ENCODE peak calls at places on chromosome 9, in six cellular contexts. One of them, this sample, is unnamed.

GRCh38 chr9:105681724-105682123 is 12.6 kb upstream of the TMEM38B start:
- DNase-seq in H9: no peak
- DNase-seq in IMR-90: peak; percentile 86
- DNase-seq in H1: no peak
- DNase-seq in trophoblast cell: no peak
- DNase-seq in neuronal stem cell: no peak
- DNase-seq in this sample: peak; percentile 88

GRCh38 chr9:116303270-116303904 is 149.8 kb downstream of the PAPPA start:
- DNase-seq in H9: no peak
- DNase-seq in IMR-90: no peak
- DNase-seq in H1: no peak
- DNase-seq in trophoblast cell: no peak
- DNase-seq in neuronal stem cell: no peak
- DNase-seq in this sample: no peak

GRCh38 chr9:97243606-97244005 is 63.9 kb upstream of the CCDC180 start:
- DNase-seq in H9: no peak
- DNase-seq in IMR-90: no peak
- DNase-seq in H1: no peak
- DNase-seq in trophoblast cell: peak; percentile 30
- DNase-seq in neuronal stem cell: no peak
- DNase-seq in this sample: no peak

GRCh38 chr9:70658765-70659164 is 244.3 kb upstream of the KLF9 start:
- DNase-seq in H9: no peak
- DNase-seq in IMR-90: no peak
- DNase-seq in H1: no peak
- DNase-seq in trophoblast cell: no peak
- DNase-seq in neuronal stem cell: no peak
- DNase-seq in this sample: no peak

GRCh38 chr9:16421534-16421933 is 448.9 kb downstream of the BNC2 start:
- DNase-seq in H9: peak; percentile 42
- DNase-seq in IMR-90: peak; percentile 24
- DNase-seq in H1: no peak
- DNase-seq in trophoblast cell: no peak
- DNase-seq in neuronal stem cell: no peak
- DNase-seq in this sample: peak; percentile 40

GRCh38 chr9:87387351-87388055 is 110.2 kb upstream of the DAPK1 start:
- DNase-seq in H9: no peak
- DNase-seq in IMR-90: no peak
- DNase-seq in H1: no peak
- DNase-seq in trophoblast cell: peak; percentile 70
- DNase-seq in neuronal stem cell: no peak
- DNase-seq in this sample: no peak

GRCh38 chr9:122334916-122335315 is 35.9 kb upstream of the PTGS1 start:
- DNase-seq in H9: no peak
- DNase-seq in IMR-90: peak; percentile 56
- DNase-seq in H1: no peak
- DNase-seq in trophoblast cell: no peak
- DNase-seq in neuronal stem cell: no peak
- DNase-seq in this sample: no peak

GRCh38 chr9:129362287-129363098 is 184.4 kb upstream of the IER5L start:
- DNase-seq in H9: no peak
- DNase-seq in IMR-90: no peak
- DNase-seq in H1: no peak
- DNase-seq in trophoblast cell: peak; percentile 77
- DNase-seq in neuronal stem cell: no peak
- DNase-seq in this sample: no peak

GRCh38 chr9:127936347-127936852 is 1.3 kb downstream of the DPM2 start:
- DNase-seq in H9: no peak
- DNase-seq in IMR-90: no peak
- DNase-seq in H1: no peak
- DNase-seq in trophoblast cell: no peak
- DNase-seq in neuronal stem cell: no peak
- DNase-seq in this sample: no peak

GRCh38 chr9:98488578-98489312 is 220.0 kb downstream of the GABBR2 start:
- DNase-seq in H9: no peak
- DNase-seq in IMR-90: peak; percentile 98
- DNase-seq in H1: peak; percentile 21
- DNase-seq in trophoblast cell: peak; percentile 85
- DNase-seq in neuronal stem cell: no peak
- DNase-seq in this sample: peak; percentile 90

GRCh38 chr9:108463927-108464606 is 391.7 kb downstream of the ACTL7B start:
- DNase-seq in H9: no peak
- DNase-seq in IMR-90: no peak
- DNase-seq in H1: no peak
- DNase-seq in trophoblast cell: no peak
- DNase-seq in neuronal stem cell: no peak
- DNase-seq in this sample: no peak

GRCh38 chr9:114592356-114592755 is 4.8 kb downstream of the ATP6V1G1 start:
- DNase-seq in H9: no peak
- DNase-seq in IMR-90: peak; percentile 49
- DNase-seq in H1: no peak
- DNase-seq in trophoblast cell: no peak
- DNase-seq in neuronal stem cell: no peak
- DNase-seq in this sample: peak; percentile 29

GRCh38 chr9:89814340-89815040 is 209.7 kb downstream of the GADD45G start:
- DNase-seq in H9: no peak
- DNase-seq in IMR-90: peak; percentile 3
- DNase-seq in H1: no peak
- DNase-seq in trophoblast cell: no peak
- DNase-seq in neuronal stem cell: no peak
- DNase-seq in this sample: peak; percentile 81

GRCh38 chr9:108743901-108744371 is 111.8 kb downstream of the ACTL7B start:
- DNase-seq in H9: no peak
- DNase-seq in IMR-90: no peak
- DNase-seq in H1: no peak
- DNase-seq in trophoblast cell: peak; percentile 71
- DNase-seq in neuronal stem cell: peak; percentile 60
- DNase-seq in this sample: no peak

GRCh38 chr9:120265791-120266190 is 314.2 kb downstream of the CDK5RAP2 start:
- DNase-seq in H9: no peak
- DNase-seq in IMR-90: no peak
- DNase-seq in H1: no peak
- DNase-seq in trophoblast cell: no peak
- DNase-seq in neuronal stem cell: no peak
- DNase-seq in this sample: no peak

GRCh38 chr9:95953986-95954385 is 78.5 kb downstream of the ERCC6L2 start:
- DNase-seq in H9: no peak
- DNase-seq in IMR-90: no peak
- DNase-seq in H1: no peak
- DNase-seq in trophoblast cell: no peak
- DNase-seq in neuronal stem cell: no peak
- DNase-seq in this sample: no peak

GRCh38 chr9:77588319-77588937 is 59.7 kb downstream of the GNA14 start:
- DNase-seq in H9: no peak
- DNase-seq in IMR-90: peak; percentile 89
- DNase-seq in H1: no peak
- DNase-seq in trophoblast cell: peak; percentile 32
- DNase-seq in neuronal stem cell: peak; percentile 8
- DNase-seq in this sample: peak; percentile 85

GRCh38 chr9:127278372-127278771 is 13.8 kb downstream of the GARNL3 start:
- DNase-seq in H9: no peak
- DNase-seq in IMR-90: no peak
- DNase-seq in H1: no peak
- DNase-seq in trophoblast cell: peak; percentile 14
- DNase-seq in neuronal stem cell: no peak
- DNase-seq in this sample: no peak

GRCh38 chr9:137057545-137057944 is 3.7 kb upstream of the ENTPD2 start:
- DNase-seq in H9: no peak
- DNase-seq in IMR-90: no peak
- DNase-seq in H1: no peak
- DNase-seq in trophoblast cell: no peak
- DNase-seq in neuronal stem cell: no peak
- DNase-seq in this sample: no peak

GRCh38 chr9:36870960-36871359 is 163.1 kb downstream of the PAX5 start:
- DNase-seq in H9: no peak
- DNase-seq in IMR-90: no peak
- DNase-seq in H1: no peak
- DNase-seq in trophoblast cell: no peak
- DNase-seq in neuronal stem cell: no peak
- DNase-seq in this sample: no peak

GRCh38 chr9:17003576-17004240 is 131.1 kb upstream of the CNTLN start:
- DNase-seq in H9: no peak
- DNase-seq in IMR-90: peak; percentile 83
- DNase-seq in H1: no peak
- DNase-seq in trophoblast cell: no peak
- DNase-seq in neuronal stem cell: no peak
- DNase-seq in this sample: peak; percentile 33

GRCh38 chr9:89896806-89897340 is 292.1 kb downstream of the GADD45G start:
- DNase-seq in H9: no peak
- DNase-seq in IMR-90: no peak
- DNase-seq in H1: no peak
- DNase-seq in trophoblast cell: no peak
- DNase-seq in neuronal stem cell: no peak
- DNase-seq in this sample: no peak

GRCh38 chr9:36488322-36488838 is 84.3 kb upstream of the MELK start:
- DNase-seq in H9: no peak
- DNase-seq in IMR-90: no peak
- DNase-seq in H1: no peak
- DNase-seq in trophoblast cell: no peak
- DNase-seq in neuronal stem cell: no peak
- DNase-seq in this sample: no peak

GRCh38 chr9:120443489-120443888 is 136.5 kb downstream of the CDK5RAP2 start:
- DNase-seq in H9: no peak
- DNase-seq in IMR-90: peak; percentile 89
- DNase-seq in H1: no peak
- DNase-seq in trophoblast cell: no peak
- DNase-seq in neuronal stem cell: no peak
- DNase-seq in this sample: peak; percentile 53

GRCh38 chr9:88143179-88143578 is 4.9 kb upstream of the SPATA31C2 start:
- DNase-seq in H9: no peak
- DNase-seq in IMR-90: no peak
- DNase-seq in H1: no peak
- DNase-seq in trophoblast cell: no peak
- DNase-seq in neuronal stem cell: no peak
- DNase-seq in this sample: no peak

GRCh38 chr9:98210435-98210834 is 18.0 kb upstream of the CORO2A start:
- DNase-seq in H9: no peak
- DNase-seq in IMR-90: no peak
- DNase-seq in H1: no peak
- DNase-seq in trophoblast cell: no peak
- DNase-seq in neuronal stem cell: no peak
- DNase-seq in this sample: no peak

DNA sequence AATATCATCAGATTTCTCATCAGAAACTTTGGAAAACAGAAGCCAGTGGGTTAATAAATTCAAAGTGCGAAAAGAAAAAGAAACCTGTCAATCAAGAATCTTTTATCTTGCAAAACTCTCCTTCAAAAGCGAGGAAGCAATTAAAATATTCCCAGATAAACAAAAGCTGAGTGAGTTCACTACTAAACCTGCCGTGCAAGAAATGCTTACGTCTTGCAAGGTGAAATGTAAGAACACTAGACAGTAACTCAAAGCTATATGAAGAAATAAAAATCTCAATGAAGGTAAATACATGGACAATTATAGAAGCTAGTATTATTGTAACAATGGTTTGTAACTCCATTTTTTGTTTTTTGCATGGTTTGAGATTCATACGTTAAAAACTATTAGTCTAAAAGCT is 62.8 kb upstream of the IL33 start:
- DNase-seq in H9: no peak
- DNase-seq in IMR-90: no peak
- DNase-seq in H1: no peak
- DNase-seq in trophoblast cell: no peak
- DNase-seq in neuronal stem cell: no peak
- DNase-seq in this sample: no peak
- H3K4me2 ChIP-seq in H9: no peak overlapping the region
- H3K4me2 ChIP-seq in IMR-90: no peak overlapping the region
- H3K4me2 ChIP-seq in H1: no peak overlapping the region
- H3K4me2 ChIP-seq in trophoblast cell: no peak overlapping the region
- H3K4me2 ChIP-seq in neuronal stem cell: no peak overlapping the region
- H3K4me2 ChIP-seq in this sample: no peak overlapping the region

GRCh38 chr9:133527444-133527920 is 2.7 kb upstream of the MYMK start:
- DNase-seq in H9: no peak
- DNase-seq in IMR-90: no peak
- DNase-seq in H1: no peak
- DNase-seq in trophoblast cell: no peak
- DNase-seq in neuronal stem cell: no peak
- DNase-seq in this sample: peak; percentile 50
- H2BK120ac ChIP-seq in H9: no peak overlapping the region
- H2BK120ac ChIP-seq in IMR-90: no peak overlapping the region
- H2BK120ac ChIP-seq in H1: peak overlapping the region; percentile 52
- H2BK120ac ChIP-seq in trophoblast cell: peak overlapping the region; percentile 9
- H2BK120ac ChIP-seq in neuronal stem cell: no peak overlapping the region
- H2BK120ac ChIP-seq in this sample: no peak overlapping the region

DNA sequence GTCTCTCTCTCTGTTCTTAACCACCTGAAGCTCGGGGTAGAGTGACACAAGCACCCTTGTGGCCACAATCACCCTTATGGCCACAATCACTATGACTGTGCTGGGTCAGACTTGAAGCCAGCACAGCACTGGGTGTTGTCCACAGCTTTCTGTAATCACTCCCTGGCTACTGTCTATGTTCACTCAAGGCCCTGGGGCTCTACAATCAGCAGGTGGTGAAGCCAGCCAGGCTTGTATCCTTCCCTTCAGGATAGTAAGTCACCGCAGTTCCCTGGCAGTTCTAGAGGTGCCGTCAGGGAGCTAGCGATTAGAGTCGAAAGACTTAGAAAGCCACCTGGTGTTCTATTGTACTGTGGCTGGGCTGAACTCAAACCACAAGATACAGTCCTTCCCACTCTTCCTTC is 44.2 kb downstream of the GDA start:
- DNase-seq in H9: peak; percentile 36
- DNase-seq in IMR-90: no peak
- DNase-seq in H1: no peak
- DNase-seq in trophoblast cell: no peak
- DNase-seq in neuronal stem cell: no peak
- DNase-seq in this sample: no peak
- H2AFZ ChIP-seq in H9: no peak overlapping the region
- H2AFZ ChIP-seq in IMR-90: no peak overlapping the region
- H2AFZ ChIP-seq in H1: no peak overlapping the region
- H2AFZ ChIP-seq in trophoblast cell: no peak overlapping the region
- H2AFZ ChIP-seq in neuronal stem cell: no peak overlapping the region
- H2AFZ ChIP-seq in this sample: no peak overlapping the region

GRCh38 chr9:84667571-84668203 is 1.8 kb upstream of the NTRK2 start:
- DNase-seq in H9: peak; percentile 50
- DNase-seq in IMR-90: peak; percentile 12
- DNase-seq in H1: no peak
- DNase-seq in trophoblast cell: peak; percentile 29
- DNase-seq in neuronal stem cell: peak; percentile 21
- DNase-seq in this sample: peak; percentile 40

GRCh38 chr9:84669293-84670105 is at the start of gene NTRK2:
- DNase-seq in H9: peak; percentile 58
- DNase-seq in IMR-90: peak; percentile 2
- DNase-seq in H1: no peak
- DNase-seq in trophoblast cell: peak; percentile 13
- DNase-seq in neuronal stem cell: peak; percentile 45
- DNase-seq in this sample: peak; percentile 33

GRCh38 chr9:84668204-84669007 is 1.1 kb upstream of the NTRK2 start:
- DNase-seq in H9: peak; percentile 87
- DNase-seq in IMR-90: peak; percentile 19
- DNase-seq in H1: peak; percentile 44
- DNase-seq in trophoblast cell: peak; percentile 71
- DNase-seq in neuronal stem cell: peak; percentile 82
- DNase-seq in this sample: peak; percentile 57

GRCh38 chr9:84670106-84670800 is 724 bp downstream of the NTRK2 start:
- DNase-seq in H9: peak; percentile 70
- DNase-seq in IMR-90: no peak
- DNase-seq in H1: no peak
- DNase-seq in trophoblast cell: no peak
- DNase-seq in neuronal stem cell: peak; percentile 39
- DNase-seq in this sample: peak; percentile 2

DNA sequence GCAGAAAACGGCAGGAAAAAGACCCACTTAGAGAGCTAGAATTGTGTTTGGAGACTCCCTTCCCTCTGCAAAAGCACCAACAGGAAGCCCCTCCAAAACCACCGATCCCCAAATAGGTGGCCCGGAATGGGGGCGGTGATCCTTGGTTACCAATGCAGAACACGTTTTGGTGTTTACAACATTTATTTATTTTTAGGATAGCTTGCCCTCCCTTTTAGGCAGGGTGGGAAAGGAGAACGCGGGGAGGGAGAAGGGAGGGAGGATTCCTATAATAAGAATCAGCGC is 579 bp upstream of the NTRK2 start:
- DNase-seq in H9: no peak
- DNase-seq in IMR-90: no peak
- DNase-seq in H1: no peak
- DNase-seq in trophoblast cell: no peak
- DNase-seq in neuronal stem cell: no peak
- DNase-seq in this sample: peak; percentile 33
- H3K4me2 ChIP-seq in H9: peak overlapping the region; percentile 65
- H3K4me2 ChIP-seq in IMR-90: peak overlapping the region; percentile 70
- H3K4me2 ChIP-seq in H1: peak overlapping the region; percentile 89
- H3K4me2 ChIP-seq in trophoblast cell: peak overlapping the region; percentile 90
- H3K4me2 ChIP-seq in neuronal stem cell: peak overlapping the region; percentile 97
- H3K4me2 ChIP-seq in this sample: peak overlapping the region; percentile 78

This sample was measured in mesenchymal stem cell.